ENCODE peak calls at places on chromosomes 12 and 14, in nine cellular contexts. P is CD8-positive, alpha-beta memory T cell; C is ovary; E is naive thymus-derived CD4-positive, alpha-beta T cell; B is H7; N is adrenal gland; O is Peyer's patch; A is GM23248; J is kidney. Y is an unnamed sample. For H3K36me3, the result is how much of the 10 kb centered on the place peaks cover.

GRCh38 chr12:7864751-7865150 is 8.0 kb downstream of the SLC2A14 start:
- DNase-seq in O (no peak), N (no peak), B (no peak), E (no peak), C (no peak), J (no peak), A (no peak), P (no peak), Y (no peak)

GRCh38 chr12:25518512-25518911 is 34.6 kb downstream of the LMNTD1 start:
- DNase-seq in N (no peak), P (no peak), J (no peak), B (no peak), C (no peak), E (no peak), A (peak), O (no peak), Y (no peak)

GRCh38 chr14:67622675-67623074 is 3.0 kb downstream of the ARG2 start:
- DNase-seq in A (peak), J (no peak), B (peak), N (peak), P (no peak), C (no peak), O (no peak), E (no peak), Y (peak)

GRCh38 chr14:61615743-61616523 is 79.4 kb upstream of the HIF1A start:
- DNase-seq in B (peak), E (no peak), N (no peak), J (no peak), O (no peak), C (no peak), A (no peak), P (no peak), Y (peak)

GRCh38 chr12:47216150-47216677 is 136.5 kb upstream of the AMIGO2 start:
- DNase-seq in P (peak), J (no peak), E (peak), B (no peak), C (no peak), O (no peak), N (no peak), A (no peak), Y (no peak)

GRCh38 chr12:46299846-46300245 is 31.0 kb upstream of the SLC38A1 start:
- DNase-seq in B (no peak), C (no peak), N (no peak), J (no peak), P (no peak), O (no peak), E (no peak), A (no peak), Y (no peak)

GRCh38 chr12:93722757-93723567 is 45.8 kb downstream of the CRADD start:
- DNase-seq in E (no peak), N (no peak), C (no peak), A (peak), B (no peak), O (no peak), J (no peak), P (no peak), Y (peak)

GRCh38 chr12:120190985-120191480 is 3.5 kb downstream of the GCN1 start:
- DNase-seq in J (no peak), O (no peak), N (no peak), C (no peak), B (no peak), E (no peak), P (no peak), A (no peak), Y (no peak)

GRCh38 chr12:12582895-12583303 is 20.2 kb upstream of the DUSP16 start:
- DNase-seq in E (no peak), J (no peak), B (no peak), A (peak), N (no peak), O (no peak), P (no peak), C (no peak), Y (no peak)

GRCh38 chr12:90974286-90974685 is 19.3 kb upstream of the CCER1 start:
- DNase-seq in J (no peak), P (no peak), N (no peak), C (no peak), O (no peak), A (peak), B (no peak), E (no peak), Y (no peak)

GRCh38 chr12:109863961-109864712 is 16.2 kb downstream of the GLTP start:
- DNase-seq in O (no peak), J (no peak), P (no peak), E (no peak), A (peak), N (peak), B (no peak), C (no peak), Y (no peak)

GRCh38 chr14:53948181-53948884 is 8.3 kb downstream of the BMP4 start:
- DNase-seq in O (no peak), B (no peak), J (no peak), P (no peak), N (no peak), A (no peak), C (no peak), E (no peak), Y (no peak)

GRCh38 chr14:36663404-36664321 is 2.0 kb downstream of the PAX9 start:
- DNase-seq in B (peak), O (no peak), C (no peak), P (no peak), J (peak), E (no peak), N (no peak), A (peak), Y (peak)
- H3K4me3 ChIP-seq in B (peak), O (peak), C (no peak), P (no peak), J (peak), E (no peak), N (no peak), A (peak), Y (peak)

GRCh38 chr12:6393109-6393508 is 9.1 kb downstream of the LTBR start:
- DNase-seq in B (no peak), J (no peak), A (no peak), O (no peak), C (no peak), E (no peak), N (no peak), P (no peak), Y (no peak)
- H3K36me3 ChIP-seq in B (under half), J (under half), A (under half), O (under half), C (under half), E (under half), N (under half), P (under half), Y (half or more)

GRCh38 chr12:131831021-131831571 is 2.9 kb downstream of the MMP17 start:
- DNase-seq in C (no peak), E (no peak), B (no peak), A (peak), O (peak), P (no peak), N (no peak), J (no peak), Y (no peak)

GRCh38 chr12:131833288-131833895 is 5.2 kb downstream of the MMP17 start:
- DNase-seq in N (no peak), O (no peak), C (no peak), B (no peak), P (no peak), J (no peak), E (no peak), A (no peak), Y (no peak)

GRCh38 chr12:131832393-131833231 is 4.4 kb downstream of the MMP17 start:
- DNase-seq in B (no peak), O (peak), P (no peak), N (peak), C (peak), J (no peak), A (peak), E (no peak), Y (peak)

GRCh38 chr12:131830335-131831020 is 2.3 kb downstream of the MMP17 start:
- DNase-seq in B (peak), N (peak), E (no peak), J (peak), P (no peak), C (peak), A (peak), O (peak), Y (peak)

DNA sequence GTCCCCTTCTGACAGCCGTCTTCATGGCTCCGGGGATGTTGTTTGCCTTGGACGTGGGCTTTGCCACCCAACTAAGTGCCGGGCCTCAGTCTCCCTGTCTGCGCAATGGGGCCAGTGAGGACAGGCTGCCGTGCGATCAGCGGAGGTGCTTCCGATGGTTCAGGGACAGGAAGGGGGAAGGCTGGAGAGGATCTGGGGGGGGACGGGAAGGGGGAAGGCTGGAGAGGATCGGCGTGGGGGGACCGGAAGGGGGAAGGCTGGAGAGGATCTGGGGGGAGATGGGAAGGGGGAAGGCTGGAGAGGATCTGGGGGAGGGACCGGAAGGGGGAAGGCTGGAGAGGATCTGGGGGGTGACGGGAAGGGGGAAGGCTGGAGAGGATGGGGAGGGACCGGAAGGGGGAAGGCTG is 3.4 kb downstream of the MMP17 start:
- DNase-seq in O (peak), P (no peak), A (peak), N (no peak), B (no peak), C (peak), E (no peak), J (no peak), Y (no peak)
- H3K4me3 ChIP-seq in O (peak), P (no peak), A (peak), N (no peak), B (no peak), C (peak), E (no peak), J (no peak), Y (peak)

DNA sequence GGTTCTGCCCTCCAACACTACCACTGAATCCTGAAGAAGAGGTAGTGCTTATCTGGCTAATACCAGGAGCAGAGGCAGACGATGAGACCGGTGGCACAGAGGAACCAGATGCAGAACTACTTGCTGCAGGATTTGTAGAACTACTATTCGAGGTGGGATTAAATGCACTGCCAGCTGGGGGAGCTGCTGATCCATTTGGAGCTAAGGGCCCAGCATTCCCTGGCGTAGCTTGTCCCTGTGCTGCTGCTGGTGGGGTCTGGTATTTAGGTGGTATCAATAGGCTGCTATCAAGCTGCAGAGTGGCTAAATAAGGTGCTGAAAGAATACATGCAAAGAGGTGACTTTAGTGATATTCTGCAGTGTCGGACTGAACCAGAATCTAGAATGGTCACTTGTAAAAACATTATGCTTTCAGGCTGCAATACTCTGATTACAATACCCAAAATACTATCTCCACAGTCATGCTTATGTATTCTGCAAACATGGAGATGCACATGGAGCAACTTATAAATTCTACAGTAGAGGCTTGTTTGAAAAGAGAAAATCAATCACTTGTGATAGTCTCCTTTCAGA is 294.2 kb downstream of the MED13L start:
- DNase-seq in C (no peak), A (peak), P (no peak), N (no peak), J (no peak), B (peak), E (no peak), O (no peak), Y (peak)
- H3K36me3 ChIP-seq in C (under half), A (half or more), P (under half), N (under half), J (under half), B (under half), E (half or more), O (under half), Y (under half)

GRCh38 chr14:103574707-103575285 is 12.0 kb downstream of the COA8 start:
- DNase-seq in C (no peak), J (peak), O (no peak), N (no peak), P (no peak), A (no peak), B (no peak), E (no peak), Y (no peak)
- H3K4me3 ChIP-seq in C (no peak), J (no peak), O (no peak), N (no peak), P (no peak), A (no peak), B (no peak), E (no peak), Y (no peak)

DNA sequence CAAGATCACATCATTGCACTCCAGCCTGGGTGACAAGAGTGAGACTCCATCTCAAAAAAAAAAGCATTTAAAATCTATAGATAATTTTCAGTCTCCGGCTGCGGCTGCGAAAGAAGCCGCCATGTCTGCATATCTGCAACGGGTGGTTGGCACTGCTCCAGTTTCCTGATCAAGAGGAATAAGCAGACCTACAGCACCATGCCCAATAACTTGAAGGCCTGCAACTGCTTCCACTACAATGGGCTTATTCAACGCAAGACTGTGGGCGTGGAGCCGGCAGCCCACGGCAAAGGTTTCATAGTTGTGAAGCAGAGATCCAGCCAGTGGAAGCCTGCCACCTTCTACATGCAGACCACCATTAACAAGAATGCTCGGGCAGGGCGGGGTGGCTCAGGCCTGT is 30.6 kb upstream of the EID3 start:
- DNase-seq in N (no peak), C (no peak), E (no peak), O (no peak), P (no peak), A (no peak), B (no peak), J (no peak), Y (no peak)
- H3K36me3 ChIP-seq in N (under half), C (under half), E (under half), O (under half), P (under half), A (under half), B (under half), J (under half), Y (under half)